ENCODE peak calls at places on chromosomes 5 and 9, in five cellular contexts. Q is cardiac muscle cell, N is AG10803, T is WERI-Rb-1, H is AG09309. Z is an unnamed sample.

GRCh38 chr9:94668424-94668916 is 29.2 kb upstream of the FBP1 start:
- DNase-seq in Q (no peak), H (no peak), T (no peak), N (no peak), Z (no peak)

GRCh38 chr5:74318985-74319563 is 321.5 kb downstream of the ENC1 start:
- DNase-seq in N (peak), Q (no peak), H (no peak), T (no peak), Z (no peak)

GRCh38 chr9:95023217-95024003 is 294.1 kb downstream of the FANCC start:
- DNase-seq in N (peak), T (no peak), H (peak), Q (no peak), Z (no peak)

GRCh38 chr5:61969347-61969746 is 336.7 kb upstream of the KIF2A start:
- DNase-seq in T (no peak), H (no peak), Q (no peak), N (peak), Z (no peak)

GRCh38 chr9:6195714-6196360 is 19.8 kb upstream of the IL33 start:
- DNase-seq in N (no peak), Q (no peak), T (no peak), H (no peak), Z (no peak)

GRCh38 chr9:69389437-69389995 is 64.5 kb downstream of the ENTREP1 start:
- DNase-seq in Q (peak), N (no peak), T (no peak), H (no peak), Z (no peak)

GRCh38 chr9:114388764-114389375 is 1.1 kb upstream of the AKNA start:
- DNase-seq in H (no peak), N (no peak), Q (no peak), T (no peak), Z (no peak)

GRCh38 chr5:15420201-15420600 is 79.8 kb upstream of the FBXL7 start:
- DNase-seq in N (no peak), H (no peak), Q (no peak), T (no peak), Z (no peak)

GRCh38 chr5:31855527-31855862 is 216.6 kb downstream of the PDZD2 start:
- DNase-seq in T (no peak), Q (no peak), H (no peak), N (no peak), Z (no peak)

GRCh38 chr9:89378541-89378940 is 60.2 kb downstream of the SECISBP2 start:
- DNase-seq in T (no peak), Q (no peak), H (no peak), N (no peak), Z (no peak)

GRCh38 chr5:138568061-138568824 is 7.0 kb downstream of the HSPA9 start:
- DNase-seq in N (no peak), T (no peak), H (no peak), Q (no peak), Z (no peak)

GRCh38 chr9:18632624-18633407 is 158.9 kb downstream of the ADAMTSL1 start:
- DNase-seq in N (peak), Q (no peak), H (peak), T (no peak), Z (no peak)

GRCh38 chr5:2697446-2698200 is 53.9 kb downstream of the IRX2 start:
- DNase-seq in T (no peak), N (no peak), Q (no peak), H (no peak), Z (no peak)

GRCh38 chr9:86406366-86406765 is 52.2 kb upstream of the TUT7 start:
- DNase-seq in T (no peak), Q (no peak), H (no peak), N (peak), Z (no peak)

GRCh38 chr5:4905674-4906528 is 234.2 kb upstream of the ADAMTS16 start:
- DNase-seq in H (no peak), T (no peak), N (no peak), Q (no peak), Z (no peak)

GRCh38 chr5:16615737-16616535 is 861 bp downstream of the RETREG1 start:
- DNase-seq in Q (no peak), N (no peak), H (no peak), T (no peak), Z (no peak)

GRCh38 chr5:91252916-91253315 is 130.2 kb downstream of the ARRDC3 start:
- DNase-seq in T (no peak), N (no peak), Q (no peak), H (no peak), Z (no peak)

GRCh38 chr5:163705983-163706771 is 200.8 kb downstream of the MAT2B start:
- DNase-seq in N (peak), H (peak), T (no peak), Q (peak), Z (no peak)

GRCh38 chr5:178327931-178328711 is 95.5 kb upstream of the PHYKPL start:
- DNase-seq in N (no peak), T (no peak), Q (no peak), H (no peak), Z (no peak)

GRCh38 chr5:163434410-163434866 is 3.0 kb upstream of the CCNG1 start:
- DNase-seq in T (no peak), N (no peak), H (no peak), Q (no peak), Z (no peak)

GRCh38 chr9:137320555-137321384 is 18.7 kb upstream of the NRARP start:
- DNase-seq in Q (no peak), T (no peak), N (no peak), H (no peak), Z (no peak)

GRCh38 chr5:155989884-155990283 is 337.1 kb upstream of the SGCD start:
- DNase-seq in T (no peak), H (no peak), Q (no peak), N (no peak), Z (no peak)

GRCh38 chr9:32384002-32384363 is 460 bp upstream of the ACO1 start:
- DNase-seq in Q (no peak), H (no peak), T (peak), N (no peak), Z (peak)

GRCh38 chr5:103258957-103259704 is 568 bp downstream of the MACIR start:
- DNase-seq in N (peak), H (no peak), Q (peak), T (peak), Z (peak)

GRCh38 chr9:93218161-93218560 is 34.2 kb downstream of the WNK2 start:
- DNase-seq in N (no peak), Q (no peak), T (no peak), H (no peak), Z (no peak)

GRCh38 chr9:110217656-110218099 is 9.7 kb upstream of the C9orf152 start:
- DNase-seq in H (no peak), N (peak), Q (peak), T (no peak), Z (no peak)

GRCh38 chr5:27708579-27708978 is 670.2 kb upstream of the CDH9 start:
- DNase-seq in H (no peak), T (no peak), Q (no peak), N (no peak), Z (no peak)

GRCh38 chr9:135566552-135566951 is 5.0 kb downstream of the PAEP start:
- DNase-seq in N (no peak), H (no peak), T (no peak), Q (no peak), Z (no peak)

GRCh38 chr5:177457239-177458121 is 10.9 kb downstream of the PRR7 start:
- DNase-seq in T (peak), H (peak), N (peak), Q (peak), Z (peak)

GRCh38 chr5:1479581-1480188 is 34.4 kb upstream of the SLC6A3 start:
- DNase-seq in T (peak), Q (peak), N (peak), H (peak), Z (peak)

GRCh38 chr5:10337986-10338385 is 15.5 kb upstream of the MARCHF6 start:
- DNase-seq in N (no peak), Q (no peak), T (no peak), H (no peak), Z (no peak)

GRCh38 chr5:1006656-1007071 is 1.9 kb upstream of the NKD2 start:
- DNase-seq in Q (no peak), H (no peak), T (peak), N (no peak), Z (no peak)

GRCh38 chr5:170755679-170756456 is 27.7 kb upstream of the GABRP start:
- DNase-seq in N (no peak), Q (no peak), T (no peak), H (no peak), Z (no peak)

GRCh38 chr9:129098328-129098727 is 12.3 kb downstream of the CRAT start:
- DNase-seq in T (no peak), H (no peak), N (no peak), Q (no peak), Z (no peak)
- TF ChIP-seq CTCF in T (no peak), H (no peak), N (no peak), Q (no peak), Z (no peak)

GRCh38 chr9:134163374-134164196 is 779 bp downstream of the RNU6ATAC start:
- DNase-seq in Q (peak), H (no peak), N (peak), T (no peak), Z (peak)
- TF ChIP-seq CTCF in Q (peak), H (peak), N (peak), T (no peak), Z (peak)

DNA sequence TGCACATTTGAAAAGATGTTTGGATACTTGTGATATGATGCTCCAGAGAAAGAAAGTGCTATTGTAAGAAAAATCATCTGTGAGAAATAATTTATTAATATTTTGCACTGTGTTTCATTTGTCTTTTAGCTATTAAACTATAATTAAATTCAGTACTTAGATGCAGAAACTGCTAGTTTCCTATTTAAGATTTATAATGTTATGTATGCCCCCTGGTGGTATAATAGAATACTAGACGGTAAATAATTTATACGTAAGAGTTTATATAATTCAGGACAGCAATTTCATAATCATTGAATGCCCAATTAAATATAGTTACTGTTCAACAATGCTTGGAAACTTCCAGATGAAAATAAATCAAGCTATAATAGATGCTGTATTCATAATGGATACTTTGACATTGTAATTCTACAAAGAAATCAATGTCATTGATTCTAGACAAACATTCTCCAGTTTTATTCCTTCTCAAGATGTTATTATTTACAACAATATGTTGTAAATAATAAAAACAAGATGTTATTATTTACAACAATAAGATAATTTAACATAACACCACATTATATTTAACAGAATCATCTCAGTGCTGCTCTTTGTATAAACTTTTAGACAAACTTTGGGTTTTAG is 101.0 kb downstream of the TMEM232 start:
- DNase-seq in T (no peak), N (peak), H (peak), Q (peak), Z (no peak)
- TF ChIP-seq CTCF in T (no peak), N (peak), H (no peak), Q (peak), Z (peak)

GRCh38 chr5:77853353-77853907 is 77.3 kb upstream of the TBCA start:
- DNase-seq in T (no peak), H (no peak), N (no peak), Q (no peak), Z (no peak)

GRCh38 chr5:77850536-77851228 is 74.5 kb upstream of the TBCA start:
- DNase-seq in T (no peak), Q (no peak), H (no peak), N (peak), Z (no peak)

GRCh38 chr5:77852068-77852513 is 76.0 kb upstream of the TBCA start:
- DNase-seq in T (no peak), N (no peak), H (no peak), Q (no peak), Z (no peak)

GRCh38 chr5:77852514-77853352 is 76.6 kb upstream of the TBCA start:
- DNase-seq in Q (peak), N (peak), H (no peak), T (peak), Z (peak)

GRCh38 chr5:77851229-77852067 is 75.3 kb upstream of the TBCA start:
- DNase-seq in T (no peak), Q (peak), H (no peak), N (peak), Z (peak)
- TF ChIP-seq CTCF in T (no peak), Q (no peak), H (no peak), N (no peak), Z (no peak)

Z was measured in neural crest cell.